ENCODE peak calls at places on chromosomes 13 and 19, in four cellular contexts. B is OCI-LY7, V is T-helper 9 cell, N is dorsolateral prefrontal cortex. C is an unnamed sample.

GRCh38 chr13:31154939-31155338 is 6.8 kb downstream of the HSPH1 start:
- DNase-seq in B (no peak), V (no peak), N (no peak), C (no peak)

GRCh38 chr19:54154603-54155345 is 4.7 kb downstream of the LENG1 start:
- DNase-seq in B (no peak), V (no peak), N (no peak), C (no peak)

GRCh38 chr19:7654401-7654800 is 14.4 kb upstream of the RETN start:
- DNase-seq in B (no peak), V (no peak), N (no peak), C (no peak)

GRCh38 chr19:48728882-48729645 is 9.5 kb upstream of the MAMSTR start:
- DNase-seq in B (no peak), V (no peak), N (no peak), C (no peak)

GRCh38 chr13:50353651-50354415 is 338.6 kb downstream of the KCNRG start:
- DNase-seq in B (no peak), V (no peak), N (no peak), C (no peak)

GRCh38 chr19:38932425-38933179 is 1.9 kb downstream of the MRPS12 start:
- DNase-seq in B (peak), V (no peak), N (no peak), C (no peak)

GRCh38 chr13:93268327-93269028 is 41.9 kb downstream of the GPC6 start:
- DNase-seq in B (no peak), V (no peak), N (no peak), C (no peak)

GRCh38 chr13:57326532-57326931 is 159.5 kb downstream of the PRR20E start:
- DNase-seq in B (no peak), V (no peak), N (no peak), C (no peak)

GRCh38 chr13:37385248-37385647 is 213.3 kb downstream of the POSTN start:
- DNase-seq in B (no peak), V (no peak), N (no peak), C (no peak)

GRCh38 chr19:40271706-40272105 is 13.4 kb downstream of the AKT2 start:
- DNase-seq in B (no peak), V (no peak), N (no peak), C (no peak)

GRCh38 chr19:3659746-3660112 is 33.1 kb upstream of the CACTIN start:
- DNase-seq in B (no peak), V (no peak), N (no peak), C (no peak)

GRCh38 chr19:45547965-45548609 is 36.5 kb downstream of the OPA3 start:
- DNase-seq in B (no peak), V (no peak), N (no peak), C (no peak)

GRCh38 chr13:104389722-104390121 is 1323.5 kb upstream of the SLC10A2 start:
- DNase-seq in B (no peak), V (no peak), N (no peak), C (no peak)

GRCh38 chr13:100301418-100301817 is 212.5 kb downstream of the PCCA start:
- DNase-seq in B (no peak), V (no peak), N (no peak), C (no peak)

GRCh38 chr13:70249332-70250064 is 141.2 kb upstream of the KLHL1 start:
- DNase-seq in B (no peak), V (no peak), N (no peak), C (no peak)

GRCh38 chr13:24173775-24174174 is 13.3 kb downstream of the SPATA13 start:
- DNase-seq in B (no peak), V (no peak), N (no peak), C (no peak)

GRCh38 chr13:73578251-73578875 is 519.6 kb downstream of the KLF5 start:
- DNase-seq in B (no peak), V (no peak), N (no peak), C (no peak)

C was measured in Ammon's horn.